ENCODE peak calls at places on chromosomes 7 and 10, in eight cellular contexts. R, T, C, Z, D, L, S and F are unnamed samples. For H3K9me3, the result is how much of the 10 kb centered on the place peaks cover.

GRCh38 chr7:79909124-79909641 is 225.4 kb upstream of the GNAI1 start:
- DNase-seq in R (no peak), T (no peak), C (no peak), Z (peak), D (no peak), L (no peak), S (no peak), F (no peak)

GRCh38 chr10:122336332-122336731 is 38.2 kb upstream of the PLEKHA1 start:
- DNase-seq in R (no peak), T (no peak), C (no peak), Z (no peak), D (no peak), L (no peak), S (no peak), F (no peak)

GRCh38 chr10:43396928-43397624 is 11.9 kb downstream of the HNRNPF start:
- DNase-seq in R (peak), T (peak), C (peak), Z (peak), D (peak), L (peak), S (peak), F (peak)

GRCh38 chr10:101060951-101061813 is 607 bp upstream of the KAZALD1 start:
- DNase-seq in R (peak), T (peak), C (peak), Z (peak), D (peak), L (peak), S (peak), F (peak)

GRCh38 chr10:49161411-49161997 is 26.7 kb downstream of the TMEM273 start:
- DNase-seq in R (no peak), T (no peak), C (no peak), Z (no peak), D (no peak), L (peak), S (peak), F (no peak)

GRCh38 chr7:155066417-155066950 is 3.6 kb upstream of the HTR5A start:
- DNase-seq in R (no peak), T (no peak), C (no peak), Z (no peak), D (no peak), L (no peak), S (no peak), F (no peak)

GRCh38 chr10:102714621-102715455 is at the start of gene SFXN2:
- DNase-seq in R (peak), T (peak), C (no peak), Z (peak), D (no peak), L (no peak), S (peak), F (no peak)

GRCh38 chr7:73429218-73429617 is 4.4 kb upstream of the FZD9 start:
- DNase-seq in R (no peak), T (no peak), C (no peak), Z (no peak), D (no peak), L (no peak), S (no peak), F (no peak)

GRCh38 chr7:95646350-95646749 is 50.0 kb upstream of the PDK4 start:
- DNase-seq in R (no peak), T (no peak), C (no peak), Z (no peak), D (no peak), L (no peak), S (no peak), F (no peak)

GRCh38 chr7:107119376-107120100 is 49.3 kb upstream of the HBP1 start:
- DNase-seq in R (no peak), T (no peak), C (no peak), Z (no peak), D (no peak), L (no peak), S (no peak), F (no peak)

GRCh38 chr10:62073429-62073828 is 171.9 kb downstream of the ARID5B start:
- DNase-seq in R (no peak), T (no peak), C (no peak), Z (no peak), D (no peak), L (no peak), S (no peak), F (no peak)

GRCh38 chr7:30450123-30450982 is 28.2 kb downstream of the NOD1 start:
- DNase-seq in R (no peak), T (no peak), C (no peak), Z (no peak), D (no peak), L (no peak), S (no peak), F (no peak)

GRCh38 chr7:10855583-10855982 is 118.1 kb upstream of the PHF14 start:
- DNase-seq in R (no peak), T (no peak), C (no peak), Z (no peak), D (no peak), L (no peak), S (no peak), F (no peak)

GRCh38 chr10:24292304-24293291 is 83.7 kb downstream of the KIAA1217 start:
- DNase-seq in R (no peak), T (no peak), C (no peak), Z (no peak), D (no peak), L (no peak), S (no peak), F (no peak)

GRCh38 chr7:64628192-64628591 is 37.7 kb upstream of the ZNF107 start:
- DNase-seq in R (no peak), T (no peak), C (no peak), Z (no peak), D (no peak), L (no peak), S (no peak), F (no peak)

GRCh38 chr10:78081292-78081691 is 47.6 kb downstream of the RPS24 start:
- DNase-seq in R (no peak), T (no peak), C (no peak), Z (no peak), D (no peak), L (no peak), S (no peak), F (no peak)

GRCh38 chr10:51667992-51668689 is 31.3 kb downstream of the CSTF2T start:
- DNase-seq in R (no peak), T (no peak), C (no peak), Z (no peak), D (no peak), L (no peak), S (no peak), F (no peak)

GRCh38 chr7:2757904-2758672 is 70.1 kb downstream of the AMZ1 start:
- DNase-seq in R (no peak), T (no peak), C (peak), Z (peak), D (peak), L (peak), S (no peak), F (no peak)

GRCh38 chr7:3312583-3312982 is 11.5 kb downstream of the SDK1 start:
- DNase-seq in R (no peak), T (no peak), C (no peak), Z (no peak), D (no peak), L (no peak), S (no peak), F (no peak)

GRCh38 chr7:127251458-127252379 is 1.0 kb downstream of the GRM8 start:
- DNase-seq in R (peak), T (no peak), C (peak), Z (peak), D (no peak), L (no peak), S (no peak), F (no peak)

GRCh38 chr7:127674361-127674760 is 22.4 kb downstream of the SND1 start:
- DNase-seq in R (no peak), T (no peak), C (no peak), Z (no peak), D (no peak), L (no peak), S (no peak), F (no peak)

GRCh38 chr10:119055472-119055871 is 25.1 kb downstream of the EIF3A start:
- DNase-seq in R (no peak), T (no peak), C (no peak), Z (no peak), D (no peak), L (no peak), S (no peak), F (no peak)

GRCh38 chr10:33521062-33521461 is 186.6 kb upstream of the NRP1 start:
- DNase-seq in R (no peak), T (no peak), C (no peak), Z (no peak), D (no peak), L (no peak), S (no peak), F (no peak)

GRCh38 chr7:42691030-42691639 is 220.7 kb downstream of the C7orf25 start:
- DNase-seq in R (peak), T (no peak), C (no peak), Z (no peak), D (peak), L (no peak), S (peak), F (no peak)

GRCh38 chr7:47516985-47517590 is 64.8 kb downstream of the TNS3 start:
- DNase-seq in R (no peak), T (no peak), C (no peak), Z (no peak), D (peak), L (peak), S (no peak), F (no peak)

GRCh38 chr7:77416621-77417371 is 647 bp upstream of the GSAP start:
- DNase-seq in R (no peak), T (no peak), C (no peak), Z (no peak), D (no peak), L (no peak), S (no peak), F (no peak)

GRCh38 chr10:76333801-76334200 is 902.4 kb downstream of the LRMDA start:
- DNase-seq in R (peak), T (no peak), C (no peak), Z (no peak), D (no peak), L (no peak), S (no peak), F (no peak)

GRCh38 chr10:85666987-85667386 is 699.6 kb downstream of the GRID1 start:
- DNase-seq in R (no peak), T (no peak), C (no peak), Z (no peak), D (no peak), L (no peak), S (no peak), F (no peak)

GRCh38 chr10:28553963-28554362 is 21.0 kb downstream of the WAC start:
- DNase-seq in R (no peak), T (no peak), C (no peak), Z (no peak), D (no peak), L (no peak), S (no peak), F (no peak)

GRCh38 chr7:34928052-34928451 is 109.2 kb downstream of the DPY19L1 start:
- DNase-seq in R (peak), T (no peak), C (peak), Z (no peak), D (peak), L (no peak), S (peak), F (no peak)

GRCh38 chr7:91033574-91033973 is 230.7 kb upstream of the FZD1 start:
- DNase-seq in R (no peak), T (no peak), C (no peak), Z (no peak), D (no peak), L (no peak), S (no peak), F (no peak)

GRCh38 chr7:44709945-44710596 is 38.6 kb upstream of the ZMIZ2 start:
- DNase-seq in R (no peak), T (no peak), C (no peak), Z (no peak), D (no peak), L (no peak), S (no peak), F (no peak)

GRCh38 chr10:49092477-49092876 is 22.8 kb downstream of the VSTM4 start:
- DNase-seq in R (no peak), T (no peak), C (no peak), Z (no peak), D (no peak), L (no peak), S (no peak), F (no peak)

GRCh38 chr10:55822096-55822495 is 539.0 kb downstream of the ZWINT start:
- DNase-seq in R (no peak), T (no peak), C (no peak), Z (no peak), D (no peak), L (no peak), S (no peak), F (no peak)

GRCh38 chr10:13716161-13717071 is 129.7 kb downstream of the PRPF18 start:
- DNase-seq in R (no peak), T (no peak), C (no peak), Z (no peak), D (peak), L (no peak), S (no peak), F (no peak)
- H3K4me3 ChIP-seq in R (no peak), T (no peak), C (no peak), Z (no peak), D (no peak), L (no peak), S (no peak), F (no peak)

DNA sequence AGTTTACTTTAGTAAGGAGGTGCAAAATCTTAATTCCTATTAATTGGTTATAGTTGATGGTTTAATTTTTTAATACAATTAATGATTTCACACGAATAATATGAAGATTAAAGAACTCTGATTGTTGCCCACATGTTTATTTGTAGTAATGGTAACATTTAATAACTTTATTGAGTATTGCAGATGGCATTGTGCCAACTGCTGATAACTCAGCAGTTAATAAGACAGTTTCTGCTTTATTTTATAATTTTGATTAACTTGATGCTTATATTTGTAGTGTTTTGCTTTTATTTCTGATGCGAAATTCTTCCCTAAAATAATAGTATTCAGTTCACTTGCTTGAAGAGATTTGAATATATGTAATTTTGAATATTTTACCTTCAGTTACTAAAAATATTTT is 2.8 kb downstream of the DNAJB9 start:
- DNase-seq in R (no peak), T (no peak), C (no peak), Z (no peak), D (no peak), L (no peak), S (no peak), F (no peak)
- H3K27ac ChIP-seq in R (no peak), T (no peak), C (no peak), Z (no peak), D (no peak), L (no peak), S (no peak), F (no peak)

DNA sequence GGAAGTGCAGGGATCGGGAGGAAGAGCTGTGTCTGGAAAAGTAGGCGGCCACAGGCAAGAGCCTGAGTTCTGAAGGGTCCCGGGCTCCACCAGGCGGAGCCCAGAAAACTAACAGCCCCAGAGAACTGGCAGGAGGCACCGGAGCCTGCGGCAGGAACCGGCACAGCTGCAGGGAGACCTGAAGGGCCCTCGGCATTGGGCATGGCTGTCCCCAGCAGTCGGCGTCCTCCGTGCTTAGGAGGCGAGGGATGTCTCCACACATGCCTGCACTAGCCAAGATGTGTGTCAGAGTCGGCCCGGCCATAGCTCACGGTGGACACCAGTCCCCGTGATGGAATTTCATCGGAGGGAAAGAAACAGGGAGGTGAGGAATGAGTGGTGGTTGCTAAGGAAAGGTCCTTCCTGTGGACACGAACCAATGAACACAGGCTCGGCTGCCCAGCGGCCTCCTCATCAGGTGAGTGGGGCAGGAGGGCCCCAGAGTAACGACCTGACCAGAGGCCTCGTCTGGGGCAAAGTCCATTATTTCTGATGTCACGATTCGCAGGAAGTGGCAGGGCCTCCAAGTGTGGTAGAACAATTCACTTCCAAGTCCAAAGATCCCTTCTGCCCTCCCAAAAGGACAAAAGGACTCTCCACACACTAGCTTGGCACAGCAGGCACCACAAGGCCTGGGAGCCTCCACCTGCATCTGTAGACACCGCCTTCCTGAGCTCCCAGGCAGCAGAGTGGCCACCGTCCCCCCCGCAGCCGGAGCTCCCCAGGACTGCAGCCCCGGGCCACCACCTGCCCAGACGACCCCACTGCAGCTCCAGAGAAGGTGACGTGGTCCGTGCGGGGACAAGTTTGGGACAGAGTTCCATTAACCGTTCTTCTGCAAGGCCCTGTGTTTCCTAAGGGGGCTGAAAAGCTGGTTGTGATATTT is 444.2 kb downstream of the PTPRN2 start:
- DNase-seq in R (no peak), T (no peak), C (no peak), Z (no peak), D (no peak), L (no peak), S (no peak), F (no peak)
- H3K9me3 ChIP-seq in R (under half), T (under half), C (under half), Z (under half), D (under half), L (under half), S (under half), F (under half)

DNA sequence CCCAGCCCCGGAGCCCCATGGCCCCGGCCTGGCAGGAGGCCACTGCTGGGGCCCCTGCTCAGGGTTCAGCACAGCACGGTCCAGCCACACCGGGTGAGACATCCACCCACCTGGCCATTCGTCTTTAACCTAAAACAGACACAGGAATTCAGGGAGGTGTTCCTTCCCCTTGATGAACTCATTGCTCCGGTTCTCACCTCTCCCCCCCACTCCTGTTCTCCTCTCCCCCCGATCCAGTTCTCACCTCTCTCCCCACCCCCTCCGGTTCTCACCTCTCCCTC is 129.8 kb downstream of the DIP2C start:
- DNase-seq in R (no peak), T (no peak), C (no peak), Z (no peak), D (no peak), L (no peak), S (no peak), F (no peak)
- H3K4me3 ChIP-seq in R (no peak), T (no peak), C (no peak), Z (no peak), D (no peak), L (no peak), S (no peak), F (no peak)

DNA sequence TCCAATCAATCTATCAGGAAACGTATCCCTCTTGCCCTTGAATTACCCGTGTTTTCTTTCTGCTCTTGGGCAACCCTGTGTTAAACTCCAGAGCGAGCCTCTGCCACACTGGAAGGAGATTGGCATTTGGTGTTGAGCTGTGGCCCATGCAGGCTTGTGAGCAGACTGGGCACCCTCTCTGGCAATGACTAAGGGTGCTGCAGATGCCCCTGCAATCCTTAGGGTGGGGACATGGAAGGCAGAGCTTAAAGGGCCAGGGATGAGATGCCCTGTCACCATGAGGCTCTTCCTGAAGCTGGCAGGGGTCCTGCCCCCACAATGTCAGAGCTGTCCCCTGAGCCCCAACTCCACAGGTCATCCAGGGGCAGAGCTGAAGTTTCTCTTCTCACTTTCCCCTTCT is 19.5 kb upstream of the FAM180A start:
- DNase-seq in R (no peak), T (no peak), C (no peak), Z (no peak), D (no peak), L (no peak), S (no peak), F (no peak)
- H3K27ac ChIP-seq in R (no peak), T (peak), C (no peak), Z (no peak), D (no peak), L (no peak), S (no peak), F (peak)

GRCh38 chr7:158388072-158388471 is 199.6 kb downstream of the PTPRN2 start:
- DNase-seq in R (no peak), T (no peak), C (peak), Z (no peak), D (no peak), L (no peak), S (no peak), F (no peak)
- H3K9me3 ChIP-seq in R (under half), T (under half), C (under half), Z (under half), D (under half), L (under half), S (under half), F (under half)

DNA sequence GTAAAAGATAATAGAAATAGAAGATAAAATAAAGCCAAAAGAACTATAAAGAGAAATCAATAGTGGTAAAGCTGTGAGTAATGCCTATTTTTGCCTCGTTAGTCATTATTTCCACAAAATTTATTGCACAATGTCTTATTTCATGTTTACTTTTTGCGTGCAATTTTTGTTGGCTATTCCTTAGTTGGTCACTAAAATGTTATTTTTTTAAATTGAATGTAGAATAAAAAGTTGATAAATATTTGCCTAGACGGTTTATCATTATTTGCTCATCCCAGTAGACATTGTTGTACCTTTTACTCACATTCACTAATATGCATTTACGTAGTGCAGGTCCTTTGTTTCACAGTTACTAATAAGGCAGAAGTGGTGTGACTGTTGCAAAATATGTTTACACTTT is 227.8 kb upstream of the BMPER start:
- DNase-seq in R (no peak), T (no peak), C (no peak), Z (no peak), D (no peak), L (no peak), S (no peak), F (no peak)
- H3K4me3 ChIP-seq in R (no peak), T (no peak), C (no peak), Z (no peak), D (no peak), L (no peak), S (no peak), F (no peak)